ENCODE peak calls at places on chromosomes 12 and 14, in four cellular contexts. O is lung, P is DND-41, W is hepatocyte. E is an unnamed sample.

GRCh38 chr14:64795921-64796320 is 83.8 kb downstream of the SPTB start:
- DNase-seq in O (no peak), P (no peak), W (no peak), E (no peak)

GRCh38 chr12:9646794-9647622 is 22.5 kb upstream of the CLEC2D start:
- DNase-seq in O (no peak), P (peak), W (peak), E (peak)

GRCh38 chr12:131002271-131002670 is 48.6 kb downstream of the ADGRD1 start:
- DNase-seq in O (no peak), P (no peak), W (no peak), E (peak)

GRCh38 chr14:101101456-101102056 is 198.0 kb upstream of the RTL1 start:
- DNase-seq in O (peak), P (no peak), W (no peak), E (no peak)

GRCh38 chr12:31865023-31865422 is 94.2 kb upstream of the RESF1 start:
- DNase-seq in O (no peak), P (no peak), W (no peak), E (no peak)

GRCh38 chr14:29310757-29311156 is 544.2 kb downstream of the FOXG1 start:
- DNase-seq in O (no peak), P (no peak), W (no peak), E (no peak)

GRCh38 chr12:51056242-51056641 is 8.1 kb downstream of the LETMD1 start:
- DNase-seq in O (peak), P (no peak), W (no peak), E (no peak)

GRCh38 chr12:48980953-48981756 is 3.0 kb downstream of the WNT1 start:
- DNase-seq in O (no peak), P (no peak), W (no peak), E (no peak)

GRCh38 chr14:33210304-33210703 is 271.6 kb downstream of the NPAS3 start:
- DNase-seq in O (no peak), P (peak), W (peak), E (no peak)

GRCh38 chr12:99232324-99232723 is 415.2 kb upstream of the GARIN6 start:
- DNase-seq in O (no peak), P (no peak), W (no peak), E (no peak)

GRCh38 chr14:101457936-101458535 is 103.3 kb upstream of the DIO3 start:
- DNase-seq in O (no peak), P (no peak), W (no peak), E (no peak)

GRCh38 chr12:111057726-111058125 is 137.3 kb upstream of the MYL2 start:
- DNase-seq in O (no peak), P (no peak), W (no peak), E (no peak)

GRCh38 chr14:54652188-54652889 is 85.4 kb downstream of the SAMD4A start:
- DNase-seq in O (peak), P (no peak), W (peak), E (no peak)

GRCh38 chr14:52703225-52703624 is 3.8 kb upstream of the PSMC6 start:
- DNase-seq in O (peak), P (no peak), W (peak), E (no peak)

GRCh38 chr14:51138353-51139103 is 43.6 kb upstream of the TRIM9 start:
- DNase-seq in O (no peak), P (no peak), W (no peak), E (no peak)

GRCh38 chr12:91687052-91688017 is 458.3 kb downstream of the BTG1 start:
- DNase-seq in O (no peak), P (peak), W (no peak), E (peak)

GRCh38 chr14:93103392-93104080 is 12.2 kb downstream of the ITPK1 start:
- DNase-seq in O (peak), P (peak), W (no peak), E (peak)

GRCh38 chr12:32549675-32550079 is 129.4 kb upstream of the DNM1L start:
- DNase-seq in O (no peak), P (no peak), W (peak), E (no peak)

GRCh38 chr14:39395555-39396254 is 36.5 kb downstream of the FBXO33 start:
- DNase-seq in O (no peak), P (no peak), W (no peak), E (no peak)

GRCh38 chr12:15274561-15274967 is 47.7 kb upstream of the PTPRO start:
- DNase-seq in O (peak), P (no peak), W (peak), E (peak)

GRCh38 chr14:40727107-40727506 is 879.6 kb upstream of the LRFN5 start:
- DNase-seq in O (no peak), P (no peak), W (no peak), E (no peak)

GRCh38 chr14:97524579-97525319 is 727.6 kb downstream of the VRK1 start:
- DNase-seq in O (no peak), P (peak), W (no peak), E (no peak)

GRCh38 chr14:95535226-95536021 is 574 bp downstream of the GLRX5 start:
- DNase-seq in O (no peak), P (peak), W (peak), E (peak)

GRCh38 chr12:32125455-32126084 is 18.9 kb downstream of the BICD1 start:
- DNase-seq in O (no peak), P (no peak), W (no peak), E (no peak)

GRCh38 chr12:132161796-132162507 is 17.7 kb downstream of the NOC4L start:
- DNase-seq in O (no peak), P (no peak), W (no peak), E (no peak)

GRCh38 chr12:70185301-70185700 is 57.9 kb upstream of the CNOT2 start:
- DNase-seq in O (no peak), P (no peak), W (no peak), E (no peak)

GRCh38 chr12:121417847-121418246 is 17.9 kb downstream of the RNF34 start:
- DNase-seq in O (no peak), P (no peak), W (peak), E (no peak)

GRCh38 chr14:34237098-34237497 is 224.9 kb downstream of the SPTSSA start:
- DNase-seq in O (no peak), P (no peak), W (no peak), E (no peak)

GRCh38 chr14:103391048-103391447 is 5.8 kb downstream of the MARK3 start:
- DNase-seq in O (no peak), P (peak), W (peak), E (peak)

GRCh38 chr14:53840444-53840843 is 116.2 kb downstream of the BMP4 start:
- DNase-seq in O (no peak), P (no peak), W (peak), E (no peak)

GRCh38 chr14:99351166-99352007 is 79.4 kb upstream of the BCL11B start:
- DNase-seq in O (no peak), P (no peak), W (peak), E (no peak)

GRCh38 chr12:89566615-89567014 is 40.8 kb upstream of the POC1B start:
- DNase-seq in O (no peak), P (no peak), W (no peak), E (no peak)

GRCh38 chr12:69039881-69040280 is 106.9 kb upstream of the CPM start:
- DNase-seq in O (no peak), P (no peak), W (no peak), E (no peak)

DNA sequence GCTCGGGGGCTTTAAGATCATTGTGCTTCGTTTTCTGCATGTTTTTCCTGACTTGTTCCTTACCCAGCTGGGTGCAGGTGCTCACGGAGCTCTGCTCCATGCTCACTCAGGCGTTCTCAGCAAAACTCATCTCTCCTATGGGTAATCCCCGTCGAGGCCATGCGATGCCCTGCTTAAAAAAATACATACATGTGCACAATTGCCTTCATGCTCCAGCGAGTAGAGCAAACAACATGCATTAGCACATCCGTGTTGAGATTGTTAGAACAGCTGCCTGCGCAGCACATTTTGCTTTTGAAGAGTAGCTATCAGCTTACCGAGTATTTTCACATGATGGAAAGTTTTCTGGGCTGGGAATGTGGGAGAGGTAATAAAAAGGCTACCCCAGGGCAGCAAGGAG is 16.2 kb downstream of the AACS start:
- DNase-seq in O (no peak), P (no peak), W (no peak), E (no peak)
- H3K4me3 ChIP-seq in O (no peak), P (no peak), W (no peak), E (no peak)

GRCh38 chr12:79374543-79374942 is 316.2 kb downstream of the PAWR start:
- DNase-seq in O (no peak), P (no peak), W (no peak), E (no peak)
- TF ChIP-seq CTCF in O (no peak), P (no peak), W (no peak), E (no peak)

GRCh38 chr12:93169536-93169935 is 208.2 kb upstream of the NUDT4 start:
- DNase-seq in O (no peak), P (no peak), W (no peak), E (no peak)

GRCh38 chr12:93165384-93165932 is 212.3 kb upstream of the NUDT4 start:
- DNase-seq in O (no peak), P (no peak), W (no peak), E (no peak)

GRCh38 chr12:93167841-93168492 is 209.8 kb upstream of the NUDT4 start:
- DNase-seq in O (no peak), P (no peak), W (peak), E (peak)

GRCh38 chr12:93166891-93167307 is 210.8 kb upstream of the NUDT4 start:
- DNase-seq in O (no peak), P (no peak), W (no peak), E (peak)

DNA sequence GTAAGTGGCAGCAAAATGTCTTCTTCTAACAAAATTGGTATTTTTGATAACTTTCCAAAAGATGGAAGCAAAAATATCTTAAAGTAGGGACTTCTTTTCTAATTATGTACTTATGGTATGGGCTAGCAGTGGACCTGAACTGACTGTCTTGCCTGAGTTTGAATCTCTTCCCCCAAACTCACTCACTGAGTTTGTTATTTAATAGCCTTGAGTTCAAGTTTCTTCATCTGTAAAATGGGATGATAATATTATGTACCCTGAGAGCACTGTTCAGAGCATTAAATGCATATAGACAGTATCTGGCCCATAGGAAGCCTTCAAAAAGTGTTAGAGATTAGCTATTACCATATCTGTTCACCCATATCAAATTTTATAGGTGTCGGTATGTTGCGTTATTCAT is 210.4 kb upstream of the NUDT4 start:
- DNase-seq in O (no peak), P (no peak), W (no peak), E (no peak)
- H3K4me3 ChIP-seq in O (no peak), P (no peak), W (no peak), E (peak)

GRCh38 chr14:37597538-37598084 is 2.2 kb downstream of the TTC6 start:
- DNase-seq in O (no peak), P (no peak), W (peak), E (no peak)
- TF ChIP-seq CTCF in O (no peak), P (no peak), W (peak), E (no peak)

GRCh38 chr12:54075974-54076373 is 22.3 kb downstream of the HOXC4 start:
- DNase-seq in O (no peak), P (no peak), W (no peak), E (no peak)

GRCh38 chr12:54071942-54072341 is 18.3 kb downstream of the HOXC4 start:
- DNase-seq in O (no peak), P (no peak), W (no peak), E (no peak)

GRCh38 chr12:54074308-54074707 is 20.7 kb downstream of the HOXC4 start:
- DNase-seq in O (no peak), P (no peak), W (no peak), E (no peak)

GRCh38 chr12:54075431-54075830 is 21.8 kb downstream of the HOXC4 start:
- DNase-seq in O (no peak), P (no peak), W (no peak), E (no peak)
- H3K4me3 ChIP-seq in O (no peak), P (no peak), W (no peak), E (no peak)

E was measured in GM12865.